ENCODE peak calls at places on chromosomes 12 and 14, in six cellular contexts. One of them, this sample, is unnamed.

GRCh38 chr12:4270670-4271432 is 2.7 kb upstream of the CCND2 start:
- DNase-seq in substantia nigra: no peak
- DNase-seq in GM18507: no peak
- DNase-seq in HFFc6: no peak
- DNase-seq in T-helper 1 cell: no peak
- DNase-seq in nucleus accumbens: no peak
- DNase-seq in this sample: peak; percentile 86

GRCh38 chr14:60655114-60655897 is 6.0 kb upstream of the SIX1 start:
- DNase-seq in T-helper 1 cell: no peak
- DNase-seq in GM18507: no peak
- DNase-seq in nucleus accumbens: no peak
- DNase-seq in substantia nigra: no peak
- DNase-seq in HFFc6: no peak
- DNase-seq in this sample: no peak

GRCh38 chr14:69483765-69484443 is 624 bp upstream of the PLEKHD1 start:
- DNase-seq in GM18507: no peak
- DNase-seq in T-helper 1 cell: no peak
- DNase-seq in substantia nigra: no peak
- DNase-seq in HFFc6: no peak
- DNase-seq in nucleus accumbens: no peak
- DNase-seq in this sample: no peak

GRCh38 chr12:121514184-121514742 is 66.6 kb downstream of the KDM2B start:
- DNase-seq in GM18507: no peak
- DNase-seq in nucleus accumbens: no peak
- DNase-seq in substantia nigra: no peak
- DNase-seq in HFFc6: no peak
- DNase-seq in T-helper 1 cell: no peak
- DNase-seq in this sample: no peak

GRCh38 chr14:60310086-60310684 is 61.2 kb downstream of the PPM1A start:
- DNase-seq in HFFc6: no peak
- DNase-seq in nucleus accumbens: no peak
- DNase-seq in GM18507: no peak
- DNase-seq in T-helper 1 cell: no peak
- DNase-seq in substantia nigra: no peak
- DNase-seq in this sample: no peak

GRCh38 chr12:5309654-5310053 is 122.3 kb upstream of the NTF3 start:
- DNase-seq in GM18507: no peak
- DNase-seq in HFFc6: no peak
- DNase-seq in substantia nigra: no peak
- DNase-seq in nucleus accumbens: no peak
- DNase-seq in T-helper 1 cell: no peak
- DNase-seq in this sample: no peak

GRCh38 chr12:76457010-76457409 is 102.6 kb downstream of the OSBPL8 start:
- DNase-seq in substantia nigra: no peak
- DNase-seq in nucleus accumbens: no peak
- DNase-seq in GM18507: no peak
- DNase-seq in T-helper 1 cell: no peak
- DNase-seq in HFFc6: no peak
- DNase-seq in this sample: no peak

GRCh38 chr14:105503296-105503640 is 12.2 kb downstream of the TEDC1 start:
- DNase-seq in HFFc6: no peak
- DNase-seq in GM18507: no peak
- DNase-seq in substantia nigra: no peak
- DNase-seq in nucleus accumbens: no peak
- DNase-seq in T-helper 1 cell: no peak
- DNase-seq in this sample: no peak

GRCh38 chr12:4118017-4118510 is 155.5 kb upstream of the CCND2 start:
- DNase-seq in nucleus accumbens: no peak
- DNase-seq in T-helper 1 cell: no peak
- DNase-seq in HFFc6: peak; percentile 31
- DNase-seq in GM18507: peak; percentile 35
- DNase-seq in substantia nigra: no peak
- DNase-seq in this sample: peak; percentile 29

GRCh38 chr12:124464830-124465229 is 102.6 kb downstream of the NCOR2 start:
- DNase-seq in T-helper 1 cell: no peak
- DNase-seq in HFFc6: no peak
- DNase-seq in nucleus accumbens: no peak
- DNase-seq in GM18507: no peak
- DNase-seq in substantia nigra: no peak
- DNase-seq in this sample: no peak

GRCh38 chr12:108635201-108635996 is 1.7 kb upstream of the SELPLG start:
- DNase-seq in T-helper 1 cell: no peak
- DNase-seq in HFFc6: no peak
- DNase-seq in substantia nigra: no peak
- DNase-seq in nucleus accumbens: no peak
- DNase-seq in GM18507: peak; percentile 56
- DNase-seq in this sample: peak; percentile 99

GRCh38 chr12:47433876-47434275 is 272.0 kb downstream of the RPAP3 start:
- DNase-seq in HFFc6: no peak
- DNase-seq in substantia nigra: no peak
- DNase-seq in T-helper 1 cell: no peak
- DNase-seq in nucleus accumbens: no peak
- DNase-seq in GM18507: no peak
- DNase-seq in this sample: no peak

GRCh38 chr14:64235652-64236640 is 58.2 kb downstream of the ESR2 start:
- DNase-seq in nucleus accumbens: no peak
- DNase-seq in GM18507: peak; percentile 60
- DNase-seq in substantia nigra: no peak
- DNase-seq in T-helper 1 cell: no peak
- DNase-seq in HFFc6: no peak
- DNase-seq in this sample: no peak

GRCh38 chr12:52260351-52261210 is 13.9 kb upstream of the KRT86 start:
- DNase-seq in nucleus accumbens: no peak
- DNase-seq in HFFc6: no peak
- DNase-seq in T-helper 1 cell: no peak
- DNase-seq in GM18507: no peak
- DNase-seq in substantia nigra: no peak
- DNase-seq in this sample: peak; percentile 74

This sample was measured in NB4.